ENCODE peak calls at places on chromosomes 13 and 19, in six cellular contexts. One of them, this sample, is unnamed.

GRCh38 chr13:72504026-72504925 is 223.2 kb downstream of the MZT1 start:
- DNase-seq in MM.1S: no peak
- DNase-seq in GM23338: no peak
- DNase-seq in GM23248: no peak
- DNase-seq in OCI-LY7: no peak
- DNase-seq in HCT116: no peak
- DNase-seq in this sample: peak

GRCh38 chr13:33348366-33348765 is 62.8 kb upstream of the STARD13 start:
- DNase-seq in MM.1S: no peak
- DNase-seq in GM23338: no peak
- DNase-seq in GM23248: peak
- DNase-seq in OCI-LY7: no peak
- DNase-seq in HCT116: no peak
- DNase-seq in this sample: no peak

GRCh38 chr19:4295972-4296771 is 6.0 kb downstream of the TMIGD2 start:
- DNase-seq in GM23338: peak
- DNase-seq in OCI-LY7: peak
- DNase-seq in MM.1S: no peak
- DNase-seq in HCT116: no peak
- DNase-seq in GM23248: no peak
- DNase-seq in this sample: no peak

GRCh38 chr19:3163230-3163886 is 15.2 kb upstream of the S1PR4 start:
- DNase-seq in GM23338: peak
- DNase-seq in HCT116: no peak
- DNase-seq in GM23248: peak
- DNase-seq in OCI-LY7: peak
- DNase-seq in MM.1S: peak
- DNase-seq in this sample: peak

GRCh38 chr19:19530423-19530804 is 1.7 kb downstream of the YJEFN3 start:
- DNase-seq in MM.1S: no peak
- DNase-seq in GM23338: peak
- DNase-seq in GM23248: peak
- DNase-seq in HCT116: no peak
- DNase-seq in OCI-LY7: no peak
- DNase-seq in this sample: no peak

GRCh38 chr19:39941615-39942507 is 7.4 kb upstream of the FCGBP start:
- DNase-seq in HCT116: no peak
- DNase-seq in GM23248: no peak
- DNase-seq in OCI-LY7: peak
- DNase-seq in MM.1S: peak
- DNase-seq in GM23338: no peak
- DNase-seq in this sample: peak

GRCh38 chr19:6773323-6773931 is 919 bp downstream of the VAV1 start:
- DNase-seq in GM23338: peak
- DNase-seq in OCI-LY7: peak
- DNase-seq in HCT116: no peak
- DNase-seq in GM23248: no peak
- DNase-seq in MM.1S: peak
- DNase-seq in this sample: no peak

GRCh38 chr13:20431687-20432384 is 93.8 kb downstream of the CRYL1 start:
- DNase-seq in GM23248: no peak
- DNase-seq in GM23338: no peak
- DNase-seq in MM.1S: no peak
- DNase-seq in HCT116: no peak
- DNase-seq in OCI-LY7: no peak
- DNase-seq in this sample: no peak

GRCh38 chr19:19686580-19686979 is 17.9 kb downstream of the ZNF101 start:
- DNase-seq in OCI-LY7: no peak
- DNase-seq in GM23338: no peak
- DNase-seq in MM.1S: no peak
- DNase-seq in HCT116: no peak
- DNase-seq in GM23248: no peak
- DNase-seq in this sample: no peak

GRCh38 chr13:100983111-100983510 is 308.5 kb upstream of the TMTC4 start:
- DNase-seq in GM23338: no peak
- DNase-seq in GM23248: no peak
- DNase-seq in OCI-LY7: no peak
- DNase-seq in HCT116: no peak
- DNase-seq in MM.1S: no peak
- DNase-seq in this sample: no peak

GRCh38 chr19:48506138-48506733 is 5.4 kb downstream of the LMTK3 start:
- DNase-seq in GM23338: peak
- DNase-seq in OCI-LY7: peak
- DNase-seq in HCT116: no peak
- DNase-seq in MM.1S: peak
- DNase-seq in GM23248: peak
- DNase-seq in this sample: peak

GRCh38 chr13:73096173-73097117 is 37.6 kb downstream of the KLF5 start:
- DNase-seq in GM23248: no peak
- DNase-seq in OCI-LY7: no peak
- DNase-seq in GM23338: no peak
- DNase-seq in MM.1S: no peak
- DNase-seq in HCT116: no peak
- DNase-seq in this sample: no peak

GRCh38 chr19:27887946-27888345 is 1325.0 kb downstream of the UQCRFS1 start:
- DNase-seq in MM.1S: no peak
- DNase-seq in GM23248: no peak
- DNase-seq in HCT116: no peak
- DNase-seq in GM23338: no peak
- DNase-seq in OCI-LY7: no peak
- DNase-seq in this sample: no peak

GRCh38 chr13:111920932-111921705 is 145.8 kb upstream of the SOX1 start:
- DNase-seq in MM.1S: no peak
- DNase-seq in HCT116: no peak
- DNase-seq in OCI-LY7: no peak
- DNase-seq in GM23338: no peak
- DNase-seq in GM23248: no peak
- DNase-seq in this sample: no peak

GRCh38 chr13:20337894-20338551 is 105.9 kb upstream of the GJB6 start:
- DNase-seq in GM23338: no peak
- DNase-seq in OCI-LY7: no peak
- DNase-seq in HCT116: no peak
- DNase-seq in MM.1S: no peak
- DNase-seq in GM23248: no peak
- DNase-seq in this sample: no peak

GRCh38 chr19:3323704-3324103 is 42.7 kb upstream of the NFIC start:
- DNase-seq in GM23338: no peak
- DNase-seq in OCI-LY7: no peak
- DNase-seq in GM23248: no peak
- DNase-seq in HCT116: no peak
- DNase-seq in MM.1S: no peak
- DNase-seq in this sample: no peak

GRCh38 chr19:11324079-11324661 is 15.3 kb downstream of the RAB3D start:
- DNase-seq in OCI-LY7: peak
- DNase-seq in HCT116: no peak
- DNase-seq in GM23338: no peak
- DNase-seq in GM23248: peak
- DNase-seq in MM.1S: no peak
- DNase-seq in this sample: no peak

GRCh38 chr13:99981115-99982020 is at the start of gene ZIC2:
- DNase-seq in OCI-LY7: no peak
- DNase-seq in MM.1S: peak
- DNase-seq in GM23338: peak
- DNase-seq in GM23248: peak
- DNase-seq in HCT116: peak
- DNase-seq in this sample: peak

GRCh38 chr19:39557791-39558622 is 18.0 kb upstream of the EID2 start:
- DNase-seq in GM23338: no peak
- DNase-seq in GM23248: no peak
- DNase-seq in OCI-LY7: peak
- DNase-seq in MM.1S: peak
- DNase-seq in HCT116: no peak
- DNase-seq in this sample: no peak

GRCh38 chr13:99758465-99759162 is 213.0 kb downstream of the ZIC5 start:
- DNase-seq in GM23248: no peak
- DNase-seq in GM23338: no peak
- DNase-seq in MM.1S: no peak
- DNase-seq in OCI-LY7: no peak
- DNase-seq in HCT116: no peak
- DNase-seq in this sample: no peak

GRCh38 chr13:84121456-84121855 is 239.2 kb upstream of the SLITRK1 start:
- DNase-seq in GM23248: no peak
- DNase-seq in MM.1S: no peak
- DNase-seq in GM23338: no peak
- DNase-seq in HCT116: no peak
- DNase-seq in OCI-LY7: no peak
- DNase-seq in this sample: peak

GRCh38 chr13:93425411-93425810 is 198.8 kb downstream of the GPC6 start:
- DNase-seq in GM23248: peak
- DNase-seq in MM.1S: no peak
- DNase-seq in OCI-LY7: no peak
- DNase-seq in GM23338: no peak
- DNase-seq in HCT116: no peak
- DNase-seq in this sample: no peak

GRCh38 chr13:50527612-50528509 is 315.6 kb downstream of the DLEU7 start:
- DNase-seq in HCT116: no peak
- DNase-seq in OCI-LY7: peak
- DNase-seq in GM23248: peak
- DNase-seq in MM.1S: peak
- DNase-seq in GM23338: no peak
- DNase-seq in this sample: no peak
- H3K4me2 ChIP-seq in HCT116: no peak
- H3K4me2 ChIP-seq in OCI-LY7: peak
- H3K4me2 ChIP-seq in GM23248: no peak
- H3K4me2 ChIP-seq in MM.1S: peak
- H3K4me2 ChIP-seq in GM23338: no peak
- H3K4me2 ChIP-seq in this sample: no peak

GRCh38 chr13:110421696-110422395 is 114.8 kb downstream of the COL4A2 start:
- DNase-seq in OCI-LY7: no peak
- DNase-seq in GM23248: no peak
- DNase-seq in GM23338: no peak
- DNase-seq in MM.1S: no peak
- DNase-seq in HCT116: no peak
- DNase-seq in this sample: no peak

GRCh38 chr13:110419946-110420345 is 112.9 kb downstream of the COL4A2 start:
- DNase-seq in MM.1S: no peak
- DNase-seq in HCT116: no peak
- DNase-seq in OCI-LY7: no peak
- DNase-seq in GM23338: no peak
- DNase-seq in GM23248: no peak
- DNase-seq in this sample: no peak

GRCh38 chr13:110419391-110419791 is 112.3 kb downstream of the COL4A2 start:
- DNase-seq in GM23338: no peak
- DNase-seq in MM.1S: no peak
- DNase-seq in GM23248: no peak
- DNase-seq in HCT116: no peak
- DNase-seq in OCI-LY7: no peak
- DNase-seq in this sample: no peak

GRCh38 chr13:110421061-110421460 is 114.0 kb downstream of the COL4A2 start:
- DNase-seq in GM23338: no peak
- DNase-seq in MM.1S: no peak
- DNase-seq in OCI-LY7: no peak
- DNase-seq in HCT116: no peak
- DNase-seq in GM23248: no peak
- DNase-seq in this sample: no peak

GRCh38 chr13:110420626-110421025 is 113.5 kb downstream of the COL4A2 start:
- DNase-seq in OCI-LY7: no peak
- DNase-seq in MM.1S: no peak
- DNase-seq in HCT116: no peak
- DNase-seq in GM23338: no peak
- DNase-seq in GM23248: no peak
- DNase-seq in this sample: no peak
- H3K27ac ChIP-seq in OCI-LY7: no peak
- H3K27ac ChIP-seq in MM.1S: no peak
- H3K27ac ChIP-seq in HCT116: no peak
- H3K27ac ChIP-seq in GM23338: no peak
- H3K27ac ChIP-seq in GM23248: no peak
- H3K27ac ChIP-seq in this sample: no peak

DNA sequence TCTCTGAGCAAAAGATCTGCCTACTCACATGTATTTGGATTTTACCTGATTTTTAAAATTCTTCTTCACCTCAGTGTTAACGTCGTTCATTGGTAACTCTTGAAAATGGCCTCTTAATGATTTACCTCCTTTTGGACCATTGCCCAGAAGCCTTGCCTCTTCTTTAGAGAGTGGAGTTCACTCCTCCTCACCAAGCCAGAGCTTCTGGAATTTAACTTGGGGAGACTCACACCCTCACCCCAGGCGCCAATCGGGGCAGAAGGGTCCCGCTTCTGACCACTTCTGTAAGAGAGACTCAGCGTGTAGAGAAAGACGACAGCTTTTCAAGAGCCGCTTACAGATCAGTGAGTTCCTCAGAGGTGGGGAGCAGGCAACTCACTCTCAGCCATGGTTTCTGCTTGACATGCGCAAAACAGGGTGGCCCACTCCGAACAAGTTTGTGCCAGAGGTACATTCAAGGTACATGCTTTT is 2.7 kb downstream of the PNMA8C start:
- DNase-seq in MM.1S: no peak
- DNase-seq in OCI-LY7: no peak
- DNase-seq in GM23338: no peak
- DNase-seq in GM23248: peak
- DNase-seq in HCT116: no peak
- DNase-seq in this sample: peak
- TF ChIP-seq EZH2phosphoT487 in MM.1S: no peak
- TF ChIP-seq EZH2phosphoT487 in OCI-LY7: no peak
- TF ChIP-seq EZH2phosphoT487 in GM23338: no peak
- TF ChIP-seq EZH2phosphoT487 in GM23248: no peak
- TF ChIP-seq EZH2phosphoT487 in HCT116: no peak
- TF ChIP-seq EZH2phosphoT487 in this sample: no peak

GRCh38 chr19:17335575-17335974 is 920 bp upstream of the ANO8 start:
- DNase-seq in OCI-LY7: no peak
- DNase-seq in MM.1S: no peak
- DNase-seq in GM23338: no peak
- DNase-seq in GM23248: no peak
- DNase-seq in HCT116: no peak
- DNase-seq in this sample: no peak
- H3K4me2 ChIP-seq in OCI-LY7: peak
- H3K4me2 ChIP-seq in MM.1S: no peak
- H3K4me2 ChIP-seq in GM23338: peak
- H3K4me2 ChIP-seq in GM23248: no peak
- H3K4me2 ChIP-seq in HCT116: peak
- H3K4me2 ChIP-seq in this sample: no peak